ENCODE peak calls at places on chromosomes 3 and 15, in ten cellular contexts. U, C, Y, B, I, Z, F, G, H and D are unnamed samples.

GRCh38 chr3:5726618-5727017 is 539.1 kb downstream of the EDEM1 start:
- DNase-seq in H (no peak), I (no peak), C (no peak), U (no peak), Y (no peak), Z (no peak), B (no peak), G (no peak), F (no peak), D (no peak)

GRCh38 chr3:100106094-100106493 is 8.2 kb downstream of the FILIP1L start:
- DNase-seq in I (no peak), Y (no peak), B (no peak), F (no peak), C (no peak), U (no peak), Z (peak; percentile 38), G (no peak), H (no peak), D (peak; percentile 26)

GRCh38 chr3:38574411-38575278 is 74.8 kb downstream of the SCN5A start:
- DNase-seq in F (no peak), B (no peak), I (no peak), Z (no peak), Y (peak; percentile 55), C (peak; percentile 8), U (peak; percentile 4), H (no peak), G (peak; percentile 65), D (no peak)

GRCh38 chr3:172317984-172318383 is 130.3 kb downstream of the GHSR start:
- DNase-seq in Y (no peak), G (no peak), H (peak; percentile 75), C (no peak), I (no peak), U (no peak), B (peak; percentile 50), Z (peak; percentile 89), F (no peak), D (peak; percentile 75)

GRCh38 chr3:170424879-170425278 is 6.2 kb downstream of the CLDN11 start:
- DNase-seq in H (no peak), U (no peak), Z (no peak), Y (no peak), B (no peak), F (no peak), I (no peak), C (no peak), G (no peak), D (no peak)

GRCh38 chr15:87632364-87632763 is 624.2 kb downstream of the NTRK3 start:
- DNase-seq in Y (no peak), Z (no peak), I (no peak), B (no peak), H (no peak), G (no peak), U (no peak), C (no peak), F (no peak), D (no peak)

GRCh38 chr15:41995476-41995855 is 23.1 kb upstream of the EHD4 start:
- DNase-seq in B (no peak), I (no peak), F (no peak), U (no peak), C (no peak), Y (no peak), G (no peak), H (no peak), Z (no peak), D (no peak)

GRCh38 chr15:32993285-32993684 is 201.2 kb downstream of the FMN1 start:
- DNase-seq in Y (no peak), Z (peak; percentile 38), I (peak; percentile 33), B (no peak), C (peak; percentile 11), H (no peak), U (no peak), G (no peak), F (no peak), D (no peak)

GRCh38 chr3:57974796-57975388 is 33.3 kb upstream of the FLNB start:
- DNase-seq in H (no peak), Y (no peak), G (no peak), B (no peak), Z (peak; percentile 98), U (no peak), F (no peak), C (peak; percentile 79), I (no peak), D (peak; percentile 76)

GRCh38 chr3:146895026-146895749 is 290.0 kb upstream of the PLSCR5 start:
- DNase-seq in Y (no peak), F (no peak), Z (no peak), C (no peak), B (no peak), H (no peak), U (no peak), I (no peak), G (no peak), D (no peak)

GRCh38 chr3:52480768-52481715 is 14.1 kb upstream of the STAB1 start:
- DNase-seq in Y (no peak), F (no peak), G (no peak), U (no peak), I (no peak), H (no peak), Z (no peak), C (no peak), B (peak; percentile 20), D (no peak)

GRCh38 chr15:60374628-60375081 is 23.1 kb downstream of the ANXA2 start:
- DNase-seq in Y (peak; percentile 86), U (peak; percentile 77), B (no peak), Z (peak; percentile 97), H (no peak), F (peak; percentile 70), C (peak; percentile 90), I (peak; percentile 35), G (no peak), D (peak; percentile 88)

GRCh38 chr15:60374209-60374608 is 23.6 kb downstream of the ANXA2 start:
- DNase-seq in G (no peak), B (no peak), F (no peak), U (no peak), Z (no peak), C (no peak), I (no peak), Y (no peak), H (no peak), D (no peak)

GRCh38 chr15:60376677-60377095 is 21.1 kb downstream of the ANXA2 start:
- DNase-seq in Z (no peak), U (no peak), G (no peak), F (no peak), I (no peak), Y (no peak), B (no peak), C (no peak), H (no peak), D (no peak)

GRCh38 chr15:60373745-60374144 is 24.0 kb downstream of the ANXA2 start:
- DNase-seq in F (no peak), Z (no peak), C (no peak), H (no peak), Y (no peak), B (no peak), U (no peak), G (no peak), I (no peak), D (no peak)

GRCh38 chr15:60375255-60375809 is 22.5 kb downstream of the ANXA2 start:
- DNase-seq in F (no peak), C (no peak), I (no peak), U (no peak), Y (no peak), B (no peak), Z (no peak), G (no peak), H (no peak), D (no peak)
- TF ChIP-seq CTCF in F (no peak), C (no peak), I (no peak), U (no peak), Y (no peak), B (no peak), Z (no peak), G (no peak), H (no peak), D (no peak)

GRCh38 chr15:27784107-27784506 is 315.0 kb downstream of the OCA2 start:
- DNase-seq in H (no peak), B (no peak), I (no peak), Z (no peak), Y (no peak), G (no peak), U (no peak), F (no peak), C (no peak), D (no peak)

DNA sequence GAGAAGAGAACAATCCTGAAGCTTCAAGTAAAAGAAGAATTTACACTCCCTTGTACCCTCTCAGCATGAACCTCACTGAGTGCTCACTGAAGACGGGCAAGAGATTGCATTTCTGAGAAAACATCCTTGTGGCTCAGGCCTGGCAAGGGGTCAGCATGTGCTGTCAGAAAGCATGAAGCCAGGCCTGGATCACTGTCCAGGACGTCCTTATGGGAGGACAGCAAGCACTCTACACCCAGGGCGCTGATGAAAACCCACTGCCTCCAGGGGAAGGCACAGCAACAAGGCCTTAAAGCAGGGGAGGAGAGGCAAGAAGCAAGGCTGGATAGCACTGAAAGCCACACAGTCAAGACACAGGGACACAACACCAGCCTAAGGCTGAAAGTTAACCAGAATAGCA is 315.4 kb downstream of the OCA2 start:
- DNase-seq in Z (no peak), F (no peak), Y (no peak), U (no peak), H (no peak), G (no peak), B (no peak), I (no peak), C (no peak), D (no peak)
- H3K27ac ChIP-seq in Z (no peak overlapping the region), F (no peak overlapping the region), Y (no peak overlapping the region), U (no peak overlapping the region), H (no peak overlapping the region), G (no peak overlapping the region), B (no peak overlapping the region), I (no peak overlapping the region), C (no peak overlapping the region), D (no peak overlapping the region)

DNA sequence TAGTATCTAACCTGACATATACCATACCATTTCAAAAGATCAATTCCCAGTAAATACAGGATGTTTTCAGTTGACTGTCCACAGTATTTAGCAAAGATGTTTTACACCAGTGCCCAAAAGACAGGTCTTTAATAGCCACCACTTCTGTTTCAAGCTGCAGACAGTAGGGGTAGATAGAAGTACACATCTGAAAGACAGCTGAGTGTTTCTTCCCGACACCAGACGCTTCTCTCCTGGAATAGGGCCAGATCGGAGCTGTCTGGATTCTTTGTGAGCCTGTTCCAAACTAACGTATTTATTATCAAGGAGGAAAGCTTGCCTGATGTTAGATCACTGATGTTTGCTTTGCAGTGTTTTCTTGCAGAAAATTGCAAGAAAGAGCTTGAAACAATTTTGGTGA is 136.1 kb upstream of the RBMS3 start:
- DNase-seq in Y (no peak), C (peak; percentile 77), Z (peak; percentile 49), I (peak; percentile 14), U (no peak), F (peak; percentile 13), G (no peak), B (peak; percentile 10), H (peak; percentile 43), D (no peak)
- TF ChIP-seq CTCF in Y (no peak), C (peak; percentile 48), Z (peak; percentile 31), I (peak; percentile 27), U (no peak), F (no peak), G (no peak), B (peak; percentile 63), H (no peak), D (no peak)

DNA sequence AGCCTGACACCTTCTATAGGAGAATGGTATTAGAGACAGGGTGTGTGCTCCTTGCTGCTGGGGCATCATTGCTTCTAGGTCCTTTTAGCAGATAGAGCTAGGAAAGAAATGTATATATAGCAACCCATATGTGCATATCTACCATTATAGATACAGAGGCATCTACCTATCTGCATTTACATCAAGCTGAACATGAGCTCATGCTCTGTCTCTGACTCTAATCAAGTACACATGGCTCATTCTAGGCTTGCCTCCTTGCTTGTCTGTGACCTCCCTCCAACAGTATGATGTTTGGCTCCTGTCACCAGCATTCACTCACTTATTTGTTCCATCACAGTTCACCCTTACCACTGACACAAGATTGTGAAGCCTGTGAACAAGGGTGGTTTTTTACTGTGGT is 133.4 kb downstream of the EEFSEC start:
- DNase-seq in U (no peak), G (no peak), F (no peak), C (no peak), I (no peak), H (no peak), B (no peak), Z (no peak), Y (no peak), D (no peak)
- H3K27ac ChIP-seq in U (no peak overlapping the region), G (no peak overlapping the region), F (no peak overlapping the region), C (no peak overlapping the region), I (no peak overlapping the region), H (no peak overlapping the region), B (no peak overlapping the region), Z (no peak overlapping the region), Y (no peak overlapping the region), D (no peak overlapping the region)